ENCODE peak calls at places on chromosomes 1 and 21, in four cellular contexts. D, H, A and J are unnamed samples.

GRCh38 chr1:32636793-32637561 is 13.4 kb downstream of the ZBTB8OS start:
- DNase-seq in D (no peak), H (peak), A (no peak), J (peak)

GRCh38 chr1:75953461-75953860 is 21.3 kb upstream of the ASB17 start:
- DNase-seq in D (no peak), H (no peak), A (no peak), J (no peak)

GRCh38 chr1:34262023-34262422 is 85.3 kb downstream of the C1orf94 start:
- DNase-seq in D (no peak), H (no peak), A (no peak), J (no peak)

GRCh38 chr1:192763756-192764155 is 45.1 kb upstream of the RGS2 start:
- DNase-seq in D (peak), H (no peak), A (no peak), J (no peak)

GRCh38 chr1:16921391-16922185 is at the start of gene CROCC:
- DNase-seq in D (no peak), H (peak), A (no peak), J (peak)

GRCh38 chr21:38985423-38986378 is 180.0 kb downstream of the ETS2 start:
- DNase-seq in D (peak), H (no peak), A (peak), J (peak)

GRCh38 chr1:238677567-238677966 is 708.8 kb upstream of the CHRM3 start:
- DNase-seq in D (peak), H (no peak), A (no peak), J (peak)

GRCh38 chr1:11157867-11158266 is 31.3 kb upstream of the ANGPTL7 start:
- DNase-seq in D (peak), H (no peak), A (no peak), J (no peak)

GRCh38 chr1:55214214-55214902 is 806 bp downstream of the USP24 start:
- DNase-seq in D (no peak), H (peak), A (no peak), J (no peak)